ENCODE peak calls at places on chromosomes 13 and 19, in six cellular contexts. One of them, this sample, is unnamed.
A peak's percentile ranks its signal among the peaks of the same experiment; 100 is the strongest.

GRCh38 chr13:33140161-33140560 is 123.9 kb downstream of the KL start:
- DNase-seq in fibroblast of mammary gland: no peak
- DNase-seq in LoVo: no peak
- DNase-seq in iPS-NIHi11: no peak
- DNase-seq in GM18507: no peak
- DNase-seq in amniotic stem cell: no peak
- DNase-seq in this sample: no peak

GRCh38 chr13:94233401-94233800 is 246.1 kb downstream of the DCT start:
- DNase-seq in GM18507: no peak
- DNase-seq in fibroblast of mammary gland: peak; percentile 98
- DNase-seq in amniotic stem cell: peak; percentile 61
- DNase-seq in LoVo: no peak
- DNase-seq in iPS-NIHi11: no peak
- DNase-seq in this sample: peak; percentile 25

GRCh38 chr13:29577135-29578051 is 18.1 kb downstream of the SLC7A1 start:
- DNase-seq in GM18507: no peak
- DNase-seq in iPS-NIHi11: no peak
- DNase-seq in fibroblast of mammary gland: peak; percentile 50
- DNase-seq in amniotic stem cell: no peak
- DNase-seq in LoVo: no peak
- DNase-seq in this sample: no peak

GRCh38 chr19:6138511-6138910 is 3.0 kb downstream of the ACSBG2 start:
- DNase-seq in iPS-NIHi11: no peak
- DNase-seq in fibroblast of mammary gland: no peak
- DNase-seq in LoVo: no peak
- DNase-seq in GM18507: no peak
- DNase-seq in amniotic stem cell: no peak
- DNase-seq in this sample: no peak

GRCh38 chr13:99151516-99151915 is 49.1 kb upstream of the UBAC2 start:
- DNase-seq in amniotic stem cell: no peak
- DNase-seq in LoVo: peak; percentile 48
- DNase-seq in iPS-NIHi11: no peak
- DNase-seq in fibroblast of mammary gland: peak; percentile 69
- DNase-seq in GM18507: no peak
- DNase-seq in this sample: no peak

GRCh38 chr13:94020833-94021232 is 458.6 kb downstream of the DCT start:
- DNase-seq in LoVo: no peak
- DNase-seq in iPS-NIHi11: no peak
- DNase-seq in fibroblast of mammary gland: peak; percentile 79
- DNase-seq in amniotic stem cell: peak; percentile 16
- DNase-seq in GM18507: no peak
- DNase-seq in this sample: no peak

GRCh38 chr19:55447421-55448174 is 4.5 kb upstream of the SHISA7 start:
- DNase-seq in LoVo: peak; percentile 25
- DNase-seq in iPS-NIHi11: no peak
- DNase-seq in amniotic stem cell: no peak
- DNase-seq in fibroblast of mammary gland: peak; percentile 35
- DNase-seq in GM18507: no peak
- DNase-seq in this sample: no peak

GRCh38 chr13:19959141-19959830 is 759 bp downstream of the ZMYM2 start:
- DNase-seq in iPS-NIHi11: peak; percentile 28
- DNase-seq in GM18507: no peak
- DNase-seq in amniotic stem cell: peak; percentile 1
- DNase-seq in LoVo: peak; percentile 47
- DNase-seq in fibroblast of mammary gland: peak; percentile 29
- DNase-seq in this sample: peak; percentile 46

GRCh38 chr13:114062754-114063153 is 69.7 kb downstream of the RASA3 start:
- DNase-seq in GM18507: no peak
- DNase-seq in iPS-NIHi11: no peak
- DNase-seq in fibroblast of mammary gland: no peak
- DNase-seq in LoVo: no peak
- DNase-seq in amniotic stem cell: no peak
- DNase-seq in this sample: no peak

GRCh38 chr19:17949956-17950309 is 17.0 kb upstream of the KCNN1 start:
- DNase-seq in fibroblast of mammary gland: no peak
- DNase-seq in GM18507: no peak
- DNase-seq in amniotic stem cell: no peak
- DNase-seq in iPS-NIHi11: no peak
- DNase-seq in LoVo: no peak
- DNase-seq in this sample: no peak

GRCh38 chr19:15332311-15332996 is at the start of gene BRD4:
- DNase-seq in GM18507: peak; percentile 65
- DNase-seq in amniotic stem cell: no peak
- DNase-seq in LoVo: peak; percentile 76
- DNase-seq in fibroblast of mammary gland: peak; percentile 36
- DNase-seq in iPS-NIHi11: peak; percentile 98
- DNase-seq in this sample: peak; percentile 58

GRCh38 chr19:34171539-34171876 is 796 bp upstream of the LSM14A start:
- DNase-seq in fibroblast of mammary gland: peak; percentile 89
- DNase-seq in GM18507: peak; percentile 3
- DNase-seq in amniotic stem cell: peak; percentile 62
- DNase-seq in iPS-NIHi11: no peak
- DNase-seq in LoVo: peak; percentile 14
- DNase-seq in this sample: no peak

GRCh38 chr19:31707206-31707605 is 358.0 kb upstream of the TSHZ3 start:
- DNase-seq in iPS-NIHi11: no peak
- DNase-seq in amniotic stem cell: no peak
- DNase-seq in LoVo: no peak
- DNase-seq in fibroblast of mammary gland: no peak
- DNase-seq in GM18507: no peak
- DNase-seq in this sample: no peak

GRCh38 chr13:75704942-75705320 is 68.8 kb downstream of the LMO7 start:
- DNase-seq in LoVo: peak; percentile 90
- DNase-seq in iPS-NIHi11: peak; percentile 37
- DNase-seq in fibroblast of mammary gland: peak; percentile 11
- DNase-seq in GM18507: no peak
- DNase-seq in amniotic stem cell: no peak
- DNase-seq in this sample: no peak

GRCh38 chr19:51096473-51097165 is 11.6 kb downstream of the CTU1 start:
- DNase-seq in amniotic stem cell: no peak
- DNase-seq in iPS-NIHi11: no peak
- DNase-seq in LoVo: no peak
- DNase-seq in fibroblast of mammary gland: peak; percentile 12
- DNase-seq in GM18507: no peak
- DNase-seq in this sample: no peak

GRCh38 chr13:41231786-41232185 is 31.6 kb downstream of the MTRF1 start:
- DNase-seq in amniotic stem cell: no peak
- DNase-seq in GM18507: no peak
- DNase-seq in LoVo: peak; percentile 48
- DNase-seq in fibroblast of mammary gland: peak; percentile 21
- DNase-seq in iPS-NIHi11: peak; percentile 21
- DNase-seq in this sample: no peak

GRCh38 chr19:11127905-11128304 is 27.7 kb downstream of the SPC24 start:
- DNase-seq in LoVo: no peak
- DNase-seq in fibroblast of mammary gland: no peak
- DNase-seq in GM18507: no peak
- DNase-seq in iPS-NIHi11: no peak
- DNase-seq in amniotic stem cell: no peak
- DNase-seq in this sample: no peak

GRCh38 chr13:29654807-29655547 is 59.5 kb upstream of the SLC7A1 start:
- DNase-seq in fibroblast of mammary gland: peak; percentile 93
- DNase-seq in LoVo: no peak
- DNase-seq in iPS-NIHi11: no peak
- DNase-seq in GM18507: no peak
- DNase-seq in amniotic stem cell: no peak
- DNase-seq in this sample: no peak

GRCh38 chr19:48818234-48818823 is 7.5 kb upstream of the BCAT2 start:
- DNase-seq in GM18507: no peak
- DNase-seq in amniotic stem cell: no peak
- DNase-seq in fibroblast of mammary gland: no peak
- DNase-seq in LoVo: no peak
- DNase-seq in iPS-NIHi11: no peak
- DNase-seq in this sample: no peak

GRCh38 chr13:99312493-99312883 is 5.3 kb upstream of the GPR183 start:
- DNase-seq in iPS-NIHi11: no peak
- DNase-seq in LoVo: no peak
- DNase-seq in amniotic stem cell: peak; percentile 50
- DNase-seq in fibroblast of mammary gland: peak; percentile 100
- DNase-seq in GM18507: no peak
- DNase-seq in this sample: peak; percentile 82

GRCh38 chr13:81714513-81714912 is 1373.6 kb upstream of the SPRY2 start:
- DNase-seq in LoVo: no peak
- DNase-seq in amniotic stem cell: no peak
- DNase-seq in GM18507: no peak
- DNase-seq in iPS-NIHi11: no peak
- DNase-seq in fibroblast of mammary gland: no peak
- DNase-seq in this sample: no peak

GRCh38 chr19:36605101-36605838 is at the start of gene ZNF382:
- DNase-seq in fibroblast of mammary gland: peak; percentile 61
- DNase-seq in LoVo: no peak
- DNase-seq in iPS-NIHi11: peak; percentile 93
- DNase-seq in GM18507: peak; percentile 76
- DNase-seq in amniotic stem cell: peak; percentile 40
- DNase-seq in this sample: peak; percentile 78

GRCh38 chr13:112672651-112673284 is 17.1 kb upstream of the ATP11A start:
- DNase-seq in fibroblast of mammary gland: no peak
- DNase-seq in iPS-NIHi11: no peak
- DNase-seq in LoVo: no peak
- DNase-seq in GM18507: no peak
- DNase-seq in amniotic stem cell: no peak
- DNase-seq in this sample: no peak

GRCh38 chr19:18737954-18738351 is 53.2 kb downstream of the COMP start:
- DNase-seq in GM18507: no peak
- DNase-seq in fibroblast of mammary gland: no peak
- DNase-seq in LoVo: no peak
- DNase-seq in iPS-NIHi11: no peak
- DNase-seq in amniotic stem cell: no peak
- DNase-seq in this sample: no peak

GRCh38 chr13:77699059-77699680 is 1.7 kb downstream of the SLAIN1 start:
- DNase-seq in GM18507: no peak
- DNase-seq in amniotic stem cell: no peak
- DNase-seq in iPS-NIHi11: no peak
- DNase-seq in fibroblast of mammary gland: no peak
- DNase-seq in LoVo: no peak
- DNase-seq in this sample: no peak

GRCh38 chr13:46909037-46909436 is 12.2 kb upstream of the HTR2A start:
- DNase-seq in iPS-NIHi11: no peak
- DNase-seq in GM18507: no peak
- DNase-seq in LoVo: no peak
- DNase-seq in amniotic stem cell: no peak
- DNase-seq in fibroblast of mammary gland: no peak
- DNase-seq in this sample: no peak

GRCh38 chr19:55913643-55914268 is 18.4 kb downstream of the NLRP13 start:
- DNase-seq in fibroblast of mammary gland: no peak
- DNase-seq in GM18507: no peak
- DNase-seq in LoVo: no peak
- DNase-seq in iPS-NIHi11: no peak
- DNase-seq in amniotic stem cell: no peak
- DNase-seq in this sample: no peak

GRCh38 chr19:36363845-36364244 is 15.2 kb downstream of the ZFP14 start:
- DNase-seq in LoVo: no peak
- DNase-seq in iPS-NIHi11: no peak
- DNase-seq in GM18507: no peak
- DNase-seq in fibroblast of mammary gland: no peak
- DNase-seq in amniotic stem cell: no peak
- DNase-seq in this sample: no peak

GRCh38 chr13:108769213-108770070 is 140.0 kb downstream of the MYO16 start:
- DNase-seq in GM18507: no peak
- DNase-seq in amniotic stem cell: no peak
- DNase-seq in LoVo: peak; percentile 63
- DNase-seq in fibroblast of mammary gland: no peak
- DNase-seq in iPS-NIHi11: no peak
- DNase-seq in this sample: no peak

GRCh38 chr13:58946274-58946673 is 1217.5 kb downstream of the DIAPH3 start:
- DNase-seq in GM18507: no peak
- DNase-seq in iPS-NIHi11: no peak
- DNase-seq in LoVo: no peak
- DNase-seq in fibroblast of mammary gland: no peak
- DNase-seq in amniotic stem cell: no peak
- DNase-seq in this sample: no peak

GRCh38 chr19:3279306-3279705 is 54.8 kb downstream of the CELF5 start:
- DNase-seq in amniotic stem cell: no peak
- DNase-seq in iPS-NIHi11: no peak
- DNase-seq in fibroblast of mammary gland: no peak
- DNase-seq in GM18507: no peak
- DNase-seq in LoVo: no peak
- DNase-seq in this sample: no peak

GRCh38 chr13:31001647-31002046 is 69.2 kb downstream of the TEX26 start:
- DNase-seq in LoVo: no peak
- DNase-seq in GM18507: no peak
- DNase-seq in amniotic stem cell: no peak
- DNase-seq in iPS-NIHi11: no peak
- DNase-seq in fibroblast of mammary gland: no peak
- DNase-seq in this sample: no peak

GRCh38 chr19:11195169-11195568 is 2.2 kb downstream of the KANK2 start:
- DNase-seq in LoVo: no peak
- DNase-seq in fibroblast of mammary gland: no peak
- DNase-seq in GM18507: no peak
- DNase-seq in iPS-NIHi11: no peak
- DNase-seq in amniotic stem cell: no peak
- DNase-seq in this sample: no peak

GRCh38 chr19:9219489-9219888 is at the start of gene OR7D4:
- DNase-seq in LoVo: no peak
- DNase-seq in fibroblast of mammary gland: no peak
- DNase-seq in amniotic stem cell: no peak
- DNase-seq in GM18507: no peak
- DNase-seq in iPS-NIHi11: no peak
- DNase-seq in this sample: no peak

This sample was measured in tibial artery.